ENCODE peak calls at places on chromosomes 4 and X, in six cellular contexts. Z is hippocampal formation; O is NCI-H2081; I is stimulated activated CD4-positive, alpha-beta T cell treated with anti-CD3 and anti-CD28 coated beads, Interleukin-4, amount 100 ng/mL, for 1 hour; L is HEK293T; A is AG09309. W is an unnamed sample.

GRCh38 chr4:100008048-100008447 is 58.0 kb upstream of the H2AZ1 start:
- DNase-seq in Z (no peak), O (no peak), I (no peak), L (no peak), A (peak; percentile 39), W (no peak)

GRCh38 chr4:109972786-109973528 is 60.3 kb downstream of the EGF start:
- DNase-seq in Z (no peak), O (no peak), I (no peak), L (no peak), A (no peak), W (no peak)

GRCh38 chrX:52031371-52031770 is 37.6 kb downstream of the MAGED4B start:
- DNase-seq in Z (no peak), O (no peak), I (no peak), L (no peak), A (no peak), W (no peak)

GRCh38 chr4:105277702-105278101 is 131.0 kb downstream of the TET2 start:
- DNase-seq in Z (no peak), O (no peak), I (no peak), L (no peak), A (no peak), W (no peak)

GRCh38 chr4:113957961-113958360 is 21.5 kb downstream of the ARSJ start:
- DNase-seq in Z (no peak), O (no peak), I (no peak), L (no peak), A (no peak), W (no peak)

GRCh38 chr4:88964450-88964849 is 92.5 kb downstream of the FAM13A start:
- DNase-seq in Z (no peak), O (no peak), I (no peak), L (no peak), A (no peak), W (no peak)

GRCh38 chrX:29662759-29663503 is 552.4 kb upstream of the MAGEB2 start:
- DNase-seq in Z (no peak), O (no peak), I (no peak), L (no peak), A (peak; percentile 48), W (no peak)

GRCh38 chrX:118847676-118848075 is 24.1 kb downstream of the ZCCHC12 start:
- DNase-seq in Z (no peak), O (peak; percentile 89), I (no peak), L (peak; percentile 62), A (peak; percentile 16), W (no peak)

GRCh38 chrX:114152130-114152529 is 431.8 kb upstream of the HTR2C start:
- DNase-seq in Z (no peak), O (no peak), I (no peak), L (no peak), A (no peak), W (no peak)

GRCh38 chr4:88058295-88058694 is 50.9 kb downstream of the PKD2 start:
- DNase-seq in Z (no peak), O (no peak), I (no peak), L (no peak), A (no peak), W (no peak)

GRCh38 chr4:52103314-52103713 is 52.2 kb downstream of the SPATA18 start:
- DNase-seq in Z (no peak), O (no peak), I (no peak), L (peak; percentile 26), A (no peak), W (no peak)

GRCh38 chr4:101527186-101527585 is 179.9 kb upstream of the PPP3CA start:
- DNase-seq in Z (no peak), O (no peak), I (peak; percentile 37), L (no peak), A (no peak), W (no peak)

GRCh38 chr4:158936238-158936637 is 166.6 kb upstream of the RAPGEF2 start:
- DNase-seq in Z (no peak), O (no peak), I (no peak), L (no peak), A (peak; percentile 67), W (no peak)

GRCh38 chr4:7124643-7125442 is 57.0 kb upstream of the GRPEL1 start:
- DNase-seq in Z (no peak), O (no peak), I (no peak), L (no peak), A (peak; percentile 81), W (no peak)

GRCh38 chr4:146105464-146105863 is 70.1 kb upstream of the LSM6 start:
- DNase-seq in Z (no peak), O (no peak), I (no peak), L (no peak), A (no peak), W (no peak)

GRCh38 chr4:99586747-99587146 is 12.1 kb downstream of the MTTP start:
- DNase-seq in Z (no peak), O (no peak), I (no peak), L (no peak), A (no peak), W (no peak)

GRCh38 chrX:7263961-7264360 is 116.0 kb upstream of the PUDP start:
- DNase-seq in Z (no peak), O (no peak), I (no peak), L (no peak), A (peak; percentile 16), W (no peak)

GRCh38 chr4:81606796-81607550 is 135.3 kb upstream of the RASGEF1B start:
- DNase-seq in Z (no peak), O (no peak), I (no peak), L (no peak), A (no peak), W (no peak)

GRCh38 chr4:74021617-74022016 is 16.9 kb downstream of the CXCL3 start:
- DNase-seq in Z (no peak), O (no peak), I (no peak), L (no peak), A (no peak), W (no peak)

GRCh38 chr4:138182838-138183426 is 59.2 kb downstream of the SLC7A11 start:
- DNase-seq in Z (no peak), O (peak; percentile 16), I (no peak), L (peak; percentile 19), A (peak; percentile 21), W (no peak)

GRCh38 chrX:1213971-1214370 is 1.5 kb upstream of the CRLF2 start:
- DNase-seq in Z (no peak), O (no peak), I (no peak), L (no peak), A (no peak), W (no peak)

GRCh38 chr4:2886622-2887021 is 43.0 kb downstream of the ADD1 start:
- DNase-seq in Z (no peak), O (no peak), I (no peak), L (no peak), A (no peak), W (no peak)

GRCh38 chr4:173171098-173171497 is 2.5 kb downstream of the GALNT7 start:
- DNase-seq in Z (no peak), O (no peak), I (no peak), L (peak; percentile 25), A (no peak), W (no peak)

GRCh38 chr4:41212221-41213203 is 1.8 kb downstream of the APBB2 start:
- DNase-seq in Z (peak; percentile 45), O (peak; percentile 66), I (no peak), L (peak; percentile 16), A (no peak), W (no peak)

W was measured in C1 segment of cervical spinal cord.